ENCODE peak calls at places on chromosomes 2 and 18, in nine cellular contexts. Y is ELF-1; J is KG1; B is stimulated activated naive B cell treated with anti-CD40 and anti-IgM and Interleukin-4, amounts not matched to agents 10 μg/mL and 1 μg/mL and 100 μg/mL, for 72 hours; V is LoVo; H is mesendoderm; D is activated T-cell treated with anti-CD3 and anti-CD28 coated beads, Interleukin-2, amount 50 U/mL, for 1 hour; F is left ventricle myocardium inferior; R is sciatic nerve. U is an unnamed sample.

GRCh38 chr18:62637807-62638687 is 77.3 kb upstream of the PHLPP1 start:
- DNase-seq in R (no peak), H (peak; percentile 62), B (no peak), V (no peak), J (peak; percentile 54), Y (peak; percentile 62), F (no peak), D (peak; percentile 50), U (peak; percentile 26)

GRCh38 chr2:54471221-54471711 is 15.1 kb downstream of the SPTBN1 start:
- DNase-seq in J (no peak), F (peak; percentile 34), Y (no peak), H (no peak), R (no peak), D (no peak), V (peak; percentile 67), B (peak; percentile 25), U (peak; percentile 82)

GRCh38 chr2:160621748-160622147 is 128.1 kb upstream of the RBMS1 start:
- DNase-seq in F (no peak), Y (no peak), H (no peak), B (no peak), R (no peak), D (no peak), V (no peak), J (no peak), U (no peak)

GRCh38 chr2:181823405-181823804 is 68.1 kb upstream of the ITPRID2 start:
- DNase-seq in V (no peak), Y (no peak), J (no peak), F (no peak), B (no peak), R (no peak), H (no peak), D (no peak), U (no peak)

GRCh38 chr2:97673915-97674283 is 4.4 kb downstream of the C2orf92 start:
- DNase-seq in H (no peak), D (no peak), J (no peak), B (peak; percentile 37), F (no peak), V (no peak), Y (no peak), R (no peak), U (no peak)

GRCh38 chr18:45619062-45619825 is 4.0 kb downstream of the SLC14A2 start:
- DNase-seq in F (peak; percentile 60), Y (no peak), V (no peak), D (no peak), B (no peak), H (no peak), R (peak; percentile 69), J (no peak), U (no peak)

GRCh38 chr2:199659207-199659606 is 191.8 kb downstream of the FTCDNL1 start:
- DNase-seq in R (peak; percentile 60), B (no peak), Y (peak; percentile 82), J (no peak), D (no peak), H (peak; percentile 84), F (peak; percentile 46), V (peak; percentile 8), U (no peak)

GRCh38 chr18:54805571-54806334 is 22.5 kb upstream of the RAB27B start:
- DNase-seq in J (peak; percentile 62), H (no peak), V (no peak), D (no peak), R (no peak), B (no peak), Y (no peak), F (no peak), U (peak; percentile 26)

GRCh38 chr2:197705912-197706838 is 1.0 kb downstream of the MARS2 start:
- DNase-seq in Y (peak; percentile 23), B (no peak), R (no peak), D (peak; percentile 28), J (no peak), H (peak; percentile 50), V (peak; percentile 5), F (peak; percentile 26), U (no peak)

GRCh38 chr18:76494541-76495403 is at the start of gene ZNF516:
- DNase-seq in V (no peak), F (peak; percentile 46), D (peak; percentile 47), J (no peak), R (no peak), H (peak; percentile 49), Y (peak; percentile 58), B (no peak), U (peak; percentile 11)

GRCh38 chr2:237298323-237299118 is 115.4 kb downstream of the COL6A3 start:
- DNase-seq in H (no peak), D (no peak), J (no peak), Y (peak; percentile 77), R (no peak), F (no peak), V (peak; percentile 89), B (no peak), U (no peak)

GRCh38 chr2:24382363-24383021 is 22.2 kb upstream of the ITSN2 start:
- DNase-seq in F (peak; percentile 44), B (peak; percentile 37), Y (peak; percentile 74), J (peak; percentile 46), R (peak; percentile 74), H (peak; percentile 88), V (peak; percentile 69), D (peak; percentile 58), U (peak; percentile 80)

GRCh38 chr18:41444943-41445342 is 510.1 kb upstream of the PIK3C3 start:
- DNase-seq in F (no peak), J (no peak), V (no peak), Y (no peak), D (no peak), B (no peak), R (no peak), H (no peak), U (no peak)

GRCh38 chr2:240438810-240439697 is 3.6 kb downstream of the GPC1 start:
- DNase-seq in D (peak; percentile 16), B (no peak), H (no peak), F (peak; percentile 49), R (peak; percentile 57), J (no peak), V (no peak), Y (no peak), U (no peak)

GRCh38 chr18:56233595-56233994 is 404.8 kb downstream of the TXNL1 start:
- DNase-seq in F (no peak), H (no peak), B (no peak), J (no peak), Y (no peak), D (no peak), R (no peak), V (no peak), U (no peak)

GRCh38 chr2:181810823-181811695 is 80.5 kb upstream of the ITPRID2 start:
- DNase-seq in Y (peak; percentile 10), F (no peak), J (no peak), H (peak; percentile 89), R (no peak), D (no peak), B (no peak), V (peak; percentile 92), U (peak; percentile 68)

GRCh38 chr2:197269173-197269572 is 41.4 kb downstream of the ANKRD44 start:
- DNase-seq in H (peak; percentile 56), V (no peak), Y (no peak), B (no peak), J (no peak), F (no peak), R (no peak), D (no peak), U (no peak)